ENCODE peak calls at places on chromosomes 12 and 14, in ten cellular contexts. U is pancreas; H is LNCaP clone FGC; K is effector memory CD4-positive, alpha-beta T cell; S is epithelial cell of esophagus; X is cardiac muscle cell; B is lower leg skin; Y is HFF-Myc; N is right atrium auricular region; C is aorta. F is an unnamed sample.

GRCh38 chr12:127230843-127231260 is 1036.1 kb upstream of the TMEM132C start:
- DNase-seq in U (no peak), H (no peak), K (no peak), S (peak; percentile 97), X (peak; percentile 65), B (no peak), Y (peak; percentile 64), N (no peak), C (peak; percentile 52), F (peak; percentile 99)

GRCh38 chr12:123151679-123152454 is 977 bp upstream of the PITPNM2 start:
- DNase-seq in U (no peak), H (no peak), K (no peak), S (no peak), X (no peak), B (peak; percentile 81), Y (no peak), N (no peak), C (no peak), F (no peak)

GRCh38 chr14:90714811-90715210 is 101.4 kb downstream of the TTC7B start:
- DNase-seq in U (no peak), H (no peak), K (no peak), S (peak; percentile 38), X (peak; percentile 18), B (no peak), Y (no peak), N (no peak), C (no peak), F (peak; percentile 25)

GRCh38 chr14:52069617-52070431 is 965 bp upstream of the NID2 start:
- DNase-seq in U (no peak), H (no peak), K (no peak), S (no peak), X (peak; percentile 74), B (no peak), Y (no peak), N (no peak), C (no peak), F (no peak)

GRCh38 chr12:79681008-79681590 is 9.7 kb downstream of the PAWR start:
- DNase-seq in U (no peak), H (no peak), K (no peak), S (peak; percentile 90), X (peak; percentile 51), B (no peak), Y (no peak), N (no peak), C (no peak), F (peak; percentile 87)

GRCh38 chr14:35875296-35875695 is 49.2 kb downstream of the BRMS1L start:
- DNase-seq in U (no peak), H (no peak), K (no peak), S (no peak), X (peak; percentile 40), B (no peak), Y (no peak), N (no peak), C (no peak), F (no peak)

GRCh38 chr14:96629558-96630222 is 127.5 kb downstream of the PAPOLA start:
- DNase-seq in U (no peak), H (no peak), K (no peak), S (no peak), X (no peak), B (peak; percentile 61), Y (no peak), N (peak; percentile 16), C (no peak), F (no peak)

GRCh38 chr12:50615534-50616296 is 110.9 kb downstream of the DIP2B start:
- DNase-seq in U (no peak), H (no peak), K (no peak), S (peak; percentile 93), X (no peak), B (no peak), Y (no peak), N (no peak), C (no peak), F (peak; percentile 97)

GRCh38 chr12:69524755-69525509 is 54.7 kb downstream of the FRS2 start:
- DNase-seq in U (no peak), H (no peak), K (no peak), S (no peak), X (no peak), B (no peak), Y (no peak), N (no peak), C (no peak), F (no peak)

GRCh38 chr14:23033801-23034497 is 751 bp downstream of the PSMB5 start:
- DNase-seq in U (no peak), H (no peak), K (no peak), S (no peak), X (no peak), B (no peak), Y (no peak), N (no peak), C (no peak), F (no peak)

GRCh38 chr12:20520572-20520971 is 152.2 kb downstream of the PDE3A start:
- DNase-seq in U (no peak), H (no peak), K (no peak), S (no peak), X (no peak), B (no peak), Y (no peak), N (no peak), C (no peak), F (no peak)

DNA sequence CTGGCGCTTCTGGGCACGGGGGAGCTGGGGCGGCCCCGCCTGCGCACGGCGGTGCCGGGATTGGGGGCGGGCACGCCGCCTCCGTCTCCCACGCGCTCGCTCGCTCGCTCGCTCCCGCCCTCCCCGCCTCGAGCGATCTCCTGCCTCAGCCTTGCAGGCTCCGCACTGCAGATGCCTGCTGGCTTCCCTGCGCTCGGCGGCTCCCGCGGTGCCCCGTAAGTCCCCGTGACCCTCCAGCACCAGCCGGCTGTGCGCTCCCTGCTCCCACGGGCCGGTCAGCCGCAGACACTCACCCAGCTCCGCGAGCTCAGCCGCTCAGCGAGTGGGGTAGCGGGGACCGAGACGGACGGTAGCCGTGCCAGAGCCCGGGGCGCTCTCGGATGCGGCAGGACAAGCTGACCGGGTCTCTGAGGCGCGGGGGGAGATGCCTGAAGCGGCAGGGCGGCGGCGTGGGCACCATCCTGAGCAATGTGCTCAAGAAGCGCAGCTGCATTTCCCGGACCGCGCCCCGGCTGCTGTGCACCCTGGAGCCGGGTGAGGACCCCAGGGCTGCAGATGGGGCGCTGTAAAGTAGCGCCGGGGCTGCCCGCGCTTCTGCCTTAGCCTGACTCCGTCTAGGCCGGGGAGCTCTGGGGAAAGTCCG is at the start of gene TBC1D30:
- DNase-seq in U (no peak), H (no peak), K (no peak), S (no peak), X (peak; percentile 41), B (no peak), Y (no peak), N (no peak), C (peak; percentile 45), F (no peak)
- H3K4me3 ChIP-seq in U (no peak within 1 kb of the TSS), H (no peak within 1 kb of the TSS), K (peak within 1 kb of the TSS; percentile 54), S (no peak within 1 kb of the TSS), X (peak within 1 kb of the TSS; percentile 39), B (peak within 1 kb of the TSS; percentile 10), Y (peak within 1 kb of the TSS; percentile 31), N (peak within 1 kb of the TSS; percentile 54), C (peak within 1 kb of the TSS; percentile 37), F (peak within 1 kb of the TSS; percentile 14)

GRCh38 chr14:81435578-81436295 is 35.6 kb upstream of the STON2 start:
- DNase-seq in U (peak; percentile 37), H (no peak), K (no peak), S (peak; percentile 83), X (peak; percentile 35), B (peak; percentile 89), Y (no peak), N (peak; percentile 66), C (peak; percentile 62), F (peak; percentile 72)
- H3K4me3 ChIP-seq in U (peak overlapping the region; percentile 22), H (peak overlapping the region; percentile 56), K (peak overlapping the region; percentile 53), S (peak overlapping the region; percentile 71), X (peak overlapping the region; percentile 39), B (peak overlapping the region; percentile 27), Y (no peak overlapping the region), N (peak overlapping the region; percentile 61), C (peak overlapping the region; percentile 30), F (peak overlapping the region; percentile 52)

GRCh38 chr14:69484444-69485113 is at the start of gene PLEKHD1:
- DNase-seq in U (no peak), H (peak; percentile 25), K (no peak), S (peak; percentile 6), X (no peak), B (no peak), Y (no peak), N (no peak), C (no peak), F (no peak)

GRCh38 chr14:69485701-69486100 is 1.2 kb downstream of the PLEKHD1 start:
- DNase-seq in U (no peak), H (no peak), K (no peak), S (no peak), X (no peak), B (no peak), Y (no peak), N (no peak), C (no peak), F (no peak)

GRCh38 chr14:69483765-69484443 is 624 bp upstream of the PLEKHD1 start:
- DNase-seq in U (peak; percentile 14), H (peak; percentile 26), K (no peak), S (peak; percentile 32), X (peak; percentile 26), B (no peak), Y (no peak), N (no peak), C (peak; percentile 50), F (no peak)

GRCh38 chr14:69487226-69487625 is 2.7 kb downstream of the PLEKHD1 start:
- DNase-seq in U (no peak), H (no peak), K (no peak), S (no peak), X (no peak), B (no peak), Y (no peak), N (no peak), C (no peak), F (no peak)

DNA sequence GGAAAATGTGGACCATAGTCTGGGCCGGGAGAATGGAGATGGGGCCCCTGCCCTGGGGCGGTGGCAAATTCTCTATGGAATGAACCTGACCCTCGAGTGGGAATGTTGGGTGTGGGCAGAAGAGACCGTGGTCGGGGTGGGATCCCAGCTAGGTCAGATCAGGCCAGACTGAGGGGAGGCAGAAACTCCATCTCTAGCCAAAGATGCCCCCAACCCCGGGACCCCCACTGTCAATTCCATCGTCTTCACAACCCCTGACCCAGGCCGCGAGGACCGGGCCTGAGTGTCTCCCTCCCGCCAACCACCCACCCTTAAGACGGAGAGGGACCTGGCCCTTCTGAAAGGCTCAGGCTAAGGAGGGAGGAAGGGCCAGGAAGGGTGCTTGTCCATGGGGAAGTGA is 733 bp downstream of the PLEKHD1 start:
- DNase-seq in U (no peak), H (no peak), K (no peak), S (no peak), X (no peak), B (no peak), Y (no peak), N (no peak), C (no peak), F (no peak)
- H3K4me3 ChIP-seq in U (no peak overlapping the region), H (peak overlapping the region; percentile 68), K (no peak overlapping the region), S (no peak overlapping the region), X (no peak overlapping the region), B (no peak overlapping the region), Y (no peak overlapping the region), N (no peak overlapping the region), C (no peak overlapping the region), F (no peak overlapping the region)

DNA sequence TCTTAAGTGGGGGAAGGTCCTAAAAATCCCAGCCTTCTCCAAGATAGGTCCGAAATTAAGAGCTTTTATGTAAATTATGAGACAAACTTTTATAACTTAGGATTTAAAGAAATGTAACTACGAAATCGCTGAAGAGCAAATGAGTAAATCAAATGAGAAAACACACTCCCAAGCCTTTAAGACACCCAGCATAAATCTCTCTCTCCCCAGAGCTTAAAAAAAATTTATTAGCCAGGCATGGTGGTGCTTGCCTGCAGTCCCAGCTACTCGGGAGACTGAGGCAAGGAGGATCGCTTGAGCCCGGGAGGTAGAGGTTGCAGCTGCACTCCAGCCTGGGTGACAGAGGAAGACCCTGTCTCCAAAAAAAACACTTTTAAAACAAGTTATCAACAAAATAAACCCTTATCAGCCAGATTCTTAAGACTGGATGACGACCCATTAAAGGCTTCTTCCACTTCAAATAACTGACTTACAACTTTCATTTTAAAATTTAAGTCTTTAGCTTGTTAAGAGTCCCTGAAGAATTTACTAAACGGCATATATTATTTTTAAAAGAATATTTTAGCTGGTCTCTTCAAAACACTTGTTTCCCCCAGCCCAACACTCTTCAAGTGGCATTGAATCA is 3.2 kb downstream of the PTGES3 start:
- DNase-seq in U (no peak), H (no peak), K (no peak), S (no peak), X (no peak), B (peak; percentile 28), Y (no peak), N (peak; percentile 9), C (no peak), F (no peak)
- H3K4me3 ChIP-seq in U (no peak overlapping the region), H (peak overlapping the region; percentile 91), K (peak overlapping the region; percentile 31), S (peak overlapping the region; percentile 99), X (no peak overlapping the region), B (no peak overlapping the region), Y (peak overlapping the region; percentile 97), N (peak overlapping the region; percentile 7), C (no peak overlapping the region), F (peak overlapping the region; percentile 3)

F was measured in bronchial epithelial cell.